ENCODE peak calls at places on chromosomes 7 and 10, in five cellular contexts. O, Y, N, J and W are unnamed samples.

GRCh38 chr7:119465798-119466305 is 807.1 kb upstream of the KCND2 start:
- DNase-seq in Y (no peak), J (no peak), N (no peak), O (no peak), W (no peak)

GRCh38 chr7:23467281-23467680 is 3.0 kb downstream of the IGF2BP3 start:
- DNase-seq in J (peak; percentile 24), O (no peak), N (no peak), Y (no peak), W (no peak)

GRCh38 chr10:84375011-84375410 is 46.6 kb downstream of the CCSER2 start:
- DNase-seq in O (peak; percentile 36), Y (no peak), J (peak; percentile 58), N (no peak), W (peak; percentile 73)

GRCh38 chr7:118372530-118372929 is 148.0 kb downstream of the ANKRD7 start:
- DNase-seq in O (no peak), J (peak; percentile 21), Y (no peak), N (no peak), W (peak; percentile 47)

GRCh38 chr7:111568870-111569462 is 6.7 kb upstream of the IMMP2L start:
- DNase-seq in N (no peak), O (no peak), J (no peak), Y (no peak), W (no peak)

GRCh38 chr7:44694326-44694725 is 54.3 kb upstream of the ZMIZ2 start:
- DNase-seq in Y (no peak), J (no peak), O (no peak), N (no peak), W (no peak)

GRCh38 chr7:36207451-36208291 is 54.6 kb downstream of the EEPD1 start:
- DNase-seq in Y (peak; percentile 79), J (peak; percentile 96), N (peak; percentile 58), O (no peak), W (peak; percentile 82)

GRCh38 chr7:131507592-131508331 is 48.7 kb downstream of the PODXL start:
- DNase-seq in Y (peak; percentile 84), J (peak; percentile 54), N (peak; percentile 80), O (no peak), W (peak; percentile 62)

GRCh38 chr10:30993155-30993554 is 38.5 kb downstream of the ZNF438 start:
- DNase-seq in N (no peak), Y (no peak), J (no peak), O (no peak), W (no peak)